ENCODE peak calls at places on chromosome 2, in ten cellular contexts. M is stomach, N is SK-N-SH, Q is A549, I is suprapubic skin, H is sigmoid colon, J is H1, X is transverse colon, G is tibial nerve, S is HepG2. K is an unnamed sample.

GRCh38 chr2:238947920-238948710 is 100.2 kb downstream of the TWIST2 start:
- DNase-seq in M (peak; percentile 25), N (no peak), Q (peak; percentile 39), I (peak; percentile 70), H (peak; percentile 81), J (no peak), X (no peak), G (peak; percentile 33), S (peak; percentile 28), K (peak; percentile 71)

GRCh38 chr2:15799432-15799827 is 140.9 kb upstream of the MYCN start:
- DNase-seq in M (no peak), N (no peak), Q (no peak), I (no peak), H (no peak), J (no peak), X (no peak), G (no peak), S (no peak), K (no peak)

GRCh38 chr2:177327065-177327464 is 62.5 kb upstream of the NFE2L2 start:
- DNase-seq in M (no peak), N (no peak), Q (no peak), I (no peak), H (no peak), J (no peak), X (no peak), G (no peak), S (no peak), K (no peak)

GRCh38 chr2:109080109-109080508 is 48.9 kb upstream of the SH3RF3 start:
- DNase-seq in M (no peak), N (no peak), Q (no peak), I (no peak), H (no peak), J (no peak), X (no peak), G (no peak), S (no peak), K (no peak)

GRCh38 chr2:240777416-240778212 is 42.4 kb downstream of the KIF1A start:
- DNase-seq in M (no peak), N (no peak), Q (no peak), I (no peak), H (no peak), J (no peak), X (no peak), G (no peak), S (no peak), K (no peak)

GRCh38 chr2:1497122-1497611 is 83.9 kb downstream of the TPO start:
- DNase-seq in M (no peak), N (no peak), Q (no peak), I (peak; percentile 37), H (peak; percentile 57), J (no peak), X (no peak), G (no peak), S (no peak), K (no peak)

GRCh38 chr2:172710584-172711024 is 25.0 kb upstream of the RAPGEF4 start:
- DNase-seq in M (no peak), N (peak; percentile 67), Q (peak; percentile 56), I (no peak), H (no peak), J (no peak), X (peak; percentile 54), G (peak; percentile 17), S (peak; percentile 25), K (no peak)

GRCh38 chr2:84497285-84497684 is 19.0 kb upstream of the DNAH6 start:
- DNase-seq in M (no peak), N (no peak), Q (no peak), I (no peak), H (no peak), J (no peak), X (no peak), G (no peak), S (no peak), K (no peak)

GRCh38 chr2:15800489-15801329 is 139.6 kb upstream of the MYCN start:
- DNase-seq in M (no peak), N (no peak), Q (no peak), I (no peak), H (no peak), J (no peak), X (no peak), G (peak; percentile 7), S (peak; percentile 68), K (no peak)

GRCh38 chr2:239600650-239601049 is 199.8 kb upstream of the HDAC4 start:
- DNase-seq in M (no peak), N (no peak), Q (no peak), I (no peak), H (peak; percentile 28), J (no peak), X (no peak), G (no peak), S (no peak), K (no peak)

GRCh38 chr2:58967736-58968135 is 726.6 kb upstream of the FANCL start:
- DNase-seq in M (no peak), N (no peak), Q (no peak), I (peak; percentile 64), H (no peak), J (no peak), X (peak; percentile 11), G (peak; percentile 53), S (no peak), K (no peak)

GRCh38 chr2:85308951-85309555 is 18.7 kb downstream of the TGOLN2 start:
- DNase-seq in M (peak; percentile 55), N (peak; percentile 95), Q (no peak), I (peak; percentile 80), H (peak; percentile 86), J (no peak), X (peak; percentile 73), G (no peak), S (peak; percentile 46), K (peak; percentile 64)

DNA sequence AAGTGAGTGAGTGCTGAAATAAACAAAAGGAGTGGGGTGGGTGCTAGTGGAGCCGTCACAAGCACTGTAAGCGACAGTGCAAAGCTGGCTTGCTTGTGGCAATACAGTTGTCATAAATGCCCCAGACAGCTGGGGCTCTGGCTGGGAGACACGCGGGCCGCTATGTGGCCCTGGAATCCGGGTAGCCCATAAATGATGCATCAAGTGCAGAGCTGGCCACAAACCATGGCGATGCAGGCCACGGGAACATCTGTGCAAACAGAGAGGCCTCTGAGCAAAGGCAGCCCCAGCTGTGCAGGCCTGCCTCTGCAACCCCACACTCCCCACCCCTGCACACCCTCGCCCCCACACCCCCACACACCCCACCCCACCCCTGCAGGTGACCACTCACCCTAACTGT is 349.2 kb upstream of the ID2 start:
- DNase-seq in M (no peak), N (no peak), Q (no peak), I (no peak), H (no peak), J (no peak), X (no peak), G (no peak), S (no peak), K (no peak)
- H3K4me1 ChIP-seq in M (no peaks in the 10 kb centered on the region), N (no peaks in the 10 kb centered on the region), Q (no peaks in the 10 kb centered on the region), I (peaks cover 2% of the 10 kb centered on the region), H (no peaks in the 10 kb centered on the region), J (no peaks in the 10 kb centered on the region), X (no peaks in the 10 kb centered on the region), G (no peaks in the 10 kb centered on the region), S (peaks cover 10% of the 10 kb centered on the region), K (no peaks in the 10 kb centered on the region)

GRCh38 chr2:38176619-38177021 is 100.7 kb upstream of the CYP1B1 start:
- DNase-seq in M (no peak), N (no peak), Q (no peak), I (peak; percentile 70), H (no peak), J (no peak), X (no peak), G (peak; percentile 62), S (no peak), K (no peak)

GRCh38 chr2:38181802-38182517 is 106.0 kb upstream of the CYP1B1 start:
- DNase-seq in M (no peak), N (no peak), Q (no peak), I (no peak), H (no peak), J (no peak), X (no peak), G (no peak), S (no peak), K (no peak)

GRCh38 chr2:38178142-38178541 is 102.2 kb upstream of the CYP1B1 start:
- DNase-seq in M (no peak), N (no peak), Q (no peak), I (peak; percentile 67), H (peak; percentile 70), J (no peak), X (no peak), G (peak; percentile 75), S (no peak), K (peak; percentile 35)

GRCh38 chr2:38180754-38181153 is 104.8 kb upstream of the CYP1B1 start:
- DNase-seq in M (no peak), N (no peak), Q (no peak), I (no peak), H (no peak), J (no peak), X (no peak), G (no peak), S (no peak), K (no peak)

DNA sequence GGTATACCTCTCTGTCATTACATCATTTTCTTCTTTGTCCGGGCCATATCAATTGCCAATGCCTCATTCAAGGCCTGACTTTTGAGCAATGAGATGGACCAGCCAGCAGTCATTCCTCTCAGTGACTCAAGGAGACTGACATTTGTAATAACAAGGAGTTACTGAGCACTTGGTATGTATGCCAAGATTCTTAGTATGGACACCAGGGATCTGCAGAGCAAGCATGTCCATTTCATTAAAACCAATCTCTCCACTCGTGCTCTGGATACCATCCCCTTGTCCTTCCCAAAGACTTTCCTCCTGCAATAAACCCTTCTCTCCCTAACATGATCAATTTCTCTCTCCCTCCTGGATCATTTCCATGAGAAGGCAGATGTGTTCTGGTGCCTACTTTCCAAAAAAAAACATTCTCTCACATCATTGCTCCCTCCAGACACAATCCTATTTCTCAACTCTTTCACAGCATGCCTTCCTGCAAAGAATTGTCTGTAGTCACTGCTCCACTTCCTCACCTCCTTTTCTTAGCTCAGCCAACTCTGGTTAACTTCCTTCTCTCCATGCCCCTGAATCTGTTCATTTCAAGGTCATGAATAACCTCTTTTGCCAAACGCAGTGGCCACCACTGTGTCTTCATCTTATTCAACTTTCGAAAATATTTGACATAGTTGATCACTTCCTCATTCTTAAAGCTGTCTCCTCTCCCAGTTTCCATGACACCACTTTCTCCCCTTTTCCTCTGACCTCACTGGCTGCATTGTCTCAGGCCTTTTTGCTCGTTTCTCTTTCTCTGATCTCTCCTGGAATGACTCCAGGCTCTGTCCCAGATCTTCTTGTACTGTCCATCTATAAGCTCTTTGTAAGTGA is 102.8 kb upstream of the CYP1B1 start:
- DNase-seq in M (no peak), N (no peak), Q (peak; percentile 19), I (no peak), H (peak; percentile 70), J (no peak), X (no peak), G (peak; percentile 53), S (no peak), K (no peak)
- TF ChIP-seq EP300 in M (no peak), N (peak; percentile 23), Q (no peak), I (no peak), H (peak; percentile 48), J (no peak), X (no peak), G (peak; percentile 73), S (no peak), K (peak; percentile 60)

GRCh38 chr2:160322320-160322719 is 122.2 kb upstream of the ITGB6 start:
- DNase-seq in M (no peak), N (no peak), Q (no peak), I (no peak), H (no peak), J (no peak), X (no peak), G (no peak), S (no peak), K (no peak)
- H3K4me1 ChIP-seq in M (peaks cover 30% of the 10 kb centered on the region), N (peaks cover 16% of the 10 kb centered on the region), Q (peaks cover 79% of the 10 kb centered on the region), I (peaks cover 54% of the 10 kb centered on the region), H (no peaks in the 10 kb centered on the region), J (peaks cover 3% of the 10 kb centered on the region), X (peaks cover 25% of the 10 kb centered on the region), G (no peaks in the 10 kb centered on the region), S (peaks cover 41% of the 10 kb centered on the region), K (peaks cover 6% of the 10 kb centered on the region)

GRCh38 chr2:10278029-10278762 is 24.5 kb upstream of the HPCAL1 start:
- DNase-seq in M (no peak), N (no peak), Q (no peak), I (no peak), H (peak; percentile 83), J (no peak), X (peak; percentile 39), G (peak; percentile 55), S (peak; percentile 87), K (peak; percentile 67)
- TF ChIP-seq EP300 in M (no peak), N (no peak), Q (no peak), I (no peak), H (no peak), J (no peak), X (no peak), G (peak; percentile 82), S (no peak), K (no peak)